ENCODE peak calls at places on chromosomes 2 and 18, in seven cellular contexts. One of them, this sample, is unnamed.

GRCh38 chr2:207511851-207512250 is 17.9 kb upstream of the CREB1 start:
- DNase-seq in suprapubic skin: no peak
- DNase-seq in glutamatergic neuron: no peak
- DNase-seq in NCI-H1092: no peak
- DNase-seq in choroid plexus epithelial cell: peak
- DNase-seq in aorta: no peak
- DNase-seq in AG10803: no peak
- DNase-seq in this sample: peak

GRCh38 chr18:24188120-24188519 is 49.3 kb downstream of the CABYR start:
- DNase-seq in AG10803: no peak
- DNase-seq in choroid plexus epithelial cell: no peak
- DNase-seq in suprapubic skin: no peak
- DNase-seq in glutamatergic neuron: no peak
- DNase-seq in aorta: no peak
- DNase-seq in NCI-H1092: no peak
- DNase-seq in this sample: no peak

GRCh38 chr18:45275367-45276113 is 339.7 kb upstream of the SLC14A2 start:
- DNase-seq in AG10803: no peak
- DNase-seq in aorta: no peak
- DNase-seq in suprapubic skin: no peak
- DNase-seq in choroid plexus epithelial cell: peak
- DNase-seq in NCI-H1092: no peak
- DNase-seq in glutamatergic neuron: no peak
- DNase-seq in this sample: peak

GRCh38 chr2:229520582-229521221 is 193.7 kb downstream of the DNER start:
- DNase-seq in AG10803: no peak
- DNase-seq in aorta: peak
- DNase-seq in NCI-H1092: no peak
- DNase-seq in suprapubic skin: peak
- DNase-seq in glutamatergic neuron: no peak
- DNase-seq in choroid plexus epithelial cell: no peak
- DNase-seq in this sample: no peak

GRCh38 chr18:76960528-76961035 is 138.2 kb downstream of the ZNF236 start:
- DNase-seq in aorta: peak
- DNase-seq in suprapubic skin: no peak
- DNase-seq in AG10803: no peak
- DNase-seq in NCI-H1092: no peak
- DNase-seq in choroid plexus epithelial cell: no peak
- DNase-seq in glutamatergic neuron: no peak
- DNase-seq in this sample: no peak

GRCh38 chr18:48104703-48105102 is 174.2 kb upstream of the SMAD2 start:
- DNase-seq in AG10803: no peak
- DNase-seq in glutamatergic neuron: no peak
- DNase-seq in NCI-H1092: no peak
- DNase-seq in suprapubic skin: no peak
- DNase-seq in aorta: no peak
- DNase-seq in choroid plexus epithelial cell: no peak
- DNase-seq in this sample: no peak

GRCh38 chr2:16312771-16313170 is 352.9 kb downstream of the CYRIA start:
- DNase-seq in choroid plexus epithelial cell: no peak
- DNase-seq in AG10803: no peak
- DNase-seq in aorta: no peak
- DNase-seq in glutamatergic neuron: no peak
- DNase-seq in NCI-H1092: no peak
- DNase-seq in suprapubic skin: no peak
- DNase-seq in this sample: no peak

GRCh38 chr18:11323359-11323819 is 174.0 kb upstream of the PIEZO2 start:
- DNase-seq in AG10803: peak
- DNase-seq in NCI-H1092: no peak
- DNase-seq in choroid plexus epithelial cell: peak
- DNase-seq in glutamatergic neuron: no peak
- DNase-seq in aorta: no peak
- DNase-seq in suprapubic skin: no peak
- DNase-seq in this sample: peak

GRCh38 chr18:59672125-59672769 is 25.0 kb downstream of the CCBE1 start:
- DNase-seq in aorta: no peak
- DNase-seq in glutamatergic neuron: no peak
- DNase-seq in AG10803: peak
- DNase-seq in NCI-H1092: peak
- DNase-seq in choroid plexus epithelial cell: no peak
- DNase-seq in suprapubic skin: no peak
- DNase-seq in this sample: no peak

GRCh38 chr2:69195706-69196105 is 182.7 kb downstream of the ANTXR1 start:
- DNase-seq in suprapubic skin: no peak
- DNase-seq in AG10803: peak
- DNase-seq in NCI-H1092: no peak
- DNase-seq in choroid plexus epithelial cell: peak
- DNase-seq in aorta: no peak
- DNase-seq in glutamatergic neuron: no peak
- DNase-seq in this sample: peak

GRCh38 chr2:96345403-96345802 is 9.8 kb downstream of the NCAPH start:
- DNase-seq in glutamatergic neuron: no peak
- DNase-seq in aorta: no peak
- DNase-seq in suprapubic skin: no peak
- DNase-seq in NCI-H1092: no peak
- DNase-seq in choroid plexus epithelial cell: peak
- DNase-seq in AG10803: no peak
- DNase-seq in this sample: no peak

GRCh38 chr18:27428120-27428519 is 243.0 kb upstream of the CHST9 start:
- DNase-seq in AG10803: no peak
- DNase-seq in choroid plexus epithelial cell: peak
- DNase-seq in aorta: no peak
- DNase-seq in suprapubic skin: no peak
- DNase-seq in glutamatergic neuron: no peak
- DNase-seq in NCI-H1092: no peak
- DNase-seq in this sample: no peak

GRCh38 chr2:130920417-130921030 is 83.8 kb downstream of the ARHGEF4 start:
- DNase-seq in suprapubic skin: no peak
- DNase-seq in glutamatergic neuron: peak
- DNase-seq in NCI-H1092: peak
- DNase-seq in AG10803: peak
- DNase-seq in choroid plexus epithelial cell: peak
- DNase-seq in aorta: no peak
- DNase-seq in this sample: peak

GRCh38 chr18:28725876-28726275 is 548.9 kb upstream of the CDH2 start:
- DNase-seq in suprapubic skin: no peak
- DNase-seq in aorta: no peak
- DNase-seq in AG10803: no peak
- DNase-seq in choroid plexus epithelial cell: no peak
- DNase-seq in glutamatergic neuron: no peak
- DNase-seq in NCI-H1092: no peak
- DNase-seq in this sample: no peak

GRCh38 chr2:237354930-237355329 is 59.0 kb downstream of the COL6A3 start:
- DNase-seq in NCI-H1092: no peak
- DNase-seq in AG10803: peak
- DNase-seq in choroid plexus epithelial cell: peak
- DNase-seq in glutamatergic neuron: no peak
- DNase-seq in suprapubic skin: no peak
- DNase-seq in aorta: no peak
- DNase-seq in this sample: no peak

GRCh38 chr2:16725549-16725948 is 59.9 kb upstream of the CYRIA start:
- DNase-seq in aorta: no peak
- DNase-seq in glutamatergic neuron: no peak
- DNase-seq in suprapubic skin: no peak
- DNase-seq in NCI-H1092: no peak
- DNase-seq in AG10803: no peak
- DNase-seq in choroid plexus epithelial cell: no peak
- DNase-seq in this sample: no peak

GRCh38 chr2:241534701-241535375 is 23.7 kb upstream of the BOK start:
- DNase-seq in glutamatergic neuron: no peak
- DNase-seq in AG10803: no peak
- DNase-seq in aorta: peak
- DNase-seq in NCI-H1092: no peak
- DNase-seq in choroid plexus epithelial cell: no peak
- DNase-seq in suprapubic skin: no peak
- DNase-seq in this sample: no peak

GRCh38 chr2:179344280-179344961 is 79.8 kb upstream of the SESTD1 start:
- DNase-seq in choroid plexus epithelial cell: peak
- DNase-seq in NCI-H1092: no peak
- DNase-seq in aorta: no peak
- DNase-seq in glutamatergic neuron: no peak
- DNase-seq in AG10803: peak
- DNase-seq in suprapubic skin: no peak
- DNase-seq in this sample: peak

GRCh38 chr2:15769235-15769634 is 171.1 kb upstream of the MYCN start:
- DNase-seq in aorta: no peak
- DNase-seq in glutamatergic neuron: no peak
- DNase-seq in NCI-H1092: no peak
- DNase-seq in AG10803: no peak
- DNase-seq in choroid plexus epithelial cell: no peak
- DNase-seq in suprapubic skin: no peak
- DNase-seq in this sample: no peak

GRCh38 chr2:27954771-27955384 is 64.3 kb downstream of the BABAM2 start:
- DNase-seq in NCI-H1092: no peak
- DNase-seq in AG10803: peak
- DNase-seq in aorta: no peak
- DNase-seq in choroid plexus epithelial cell: peak
- DNase-seq in glutamatergic neuron: no peak
- DNase-seq in suprapubic skin: no peak
- DNase-seq in this sample: peak

GRCh38 chr18:45686892-45687611 is 36.9 kb upstream of the SLC14A1 start:
- DNase-seq in suprapubic skin: no peak
- DNase-seq in aorta: no peak
- DNase-seq in choroid plexus epithelial cell: peak
- DNase-seq in glutamatergic neuron: peak
- DNase-seq in AG10803: no peak
- DNase-seq in NCI-H1092: no peak
- DNase-seq in this sample: peak

GRCh38 chr2:176566936-176567335 is 297.7 kb downstream of the MTX2 start:
- DNase-seq in aorta: no peak
- DNase-seq in NCI-H1092: no peak
- DNase-seq in choroid plexus epithelial cell: no peak
- DNase-seq in AG10803: peak
- DNase-seq in glutamatergic neuron: no peak
- DNase-seq in suprapubic skin: no peak
- DNase-seq in this sample: no peak

GRCh38 chr2:1498176-1498575 is 84.9 kb downstream of the TPO start:
- DNase-seq in glutamatergic neuron: no peak
- DNase-seq in AG10803: no peak
- DNase-seq in suprapubic skin: peak
- DNase-seq in aorta: peak
- DNase-seq in choroid plexus epithelial cell: no peak
- DNase-seq in NCI-H1092: no peak
- DNase-seq in this sample: no peak

This sample was measured in fibroblast of villous mesenchyme.